ENCODE peak calls at places on chromosomes 7 and 10, in five cellular contexts. U is kidney tubule cell, C is colonic mucosa, Y is tibial artery, S is Peyer's patch. R is an unnamed sample.

GRCh38 chr7:55534916-55535636 is 37.2 kb downstream of the VOPP1 start:
- DNase-seq in S (no peak), C (no peak), Y (no peak), U (no peak), R (no peak)

GRCh38 chr7:4103352-4104091 is 578.6 kb upstream of the FOXK1 start:
- DNase-seq in Y (no peak), U (peak), S (no peak), C (no peak), R (no peak)

GRCh38 chr10:35268323-35268722 is 68.0 kb upstream of the CCNY start:
- DNase-seq in C (no peak), Y (no peak), S (no peak), U (no peak), R (no peak)

GRCh38 chr7:55409474-55410225 is 44.5 kb downstream of the LANCL2 start:
- DNase-seq in Y (no peak), C (peak), S (no peak), U (peak), R (peak)

GRCh38 chr10:91569522-91569921 is 63.3 kb downstream of the PPP1R3C start:
- DNase-seq in C (no peak), Y (no peak), S (no peak), U (peak), R (no peak)

GRCh38 chr7:76091506-76091905 is 43.6 kb downstream of the MDH2 start:
- DNase-seq in S (no peak), Y (no peak), C (no peak), U (no peak), R (no peak)

GRCh38 chr7:110050831-110051230 is 1040.1 kb upstream of the LRRN3 start:
- DNase-seq in U (no peak), Y (no peak), S (no peak), C (no peak), R (no peak)

GRCh38 chr10:17981766-17982380 is 30.2 kb downstream of the SLC39A12 start:
- DNase-seq in S (no peak), U (peak), C (no peak), Y (no peak), R (no peak)

GRCh38 chr10:806451-807162 is 117.1 kb upstream of the DIP2C start:
- DNase-seq in S (no peak), U (no peak), C (no peak), Y (no peak), R (no peak)

GRCh38 chr7:38274493-38274892 is 1.1 kb upstream of the TARP start:
- DNase-seq in C (no peak), S (no peak), Y (no peak), U (no peak), R (no peak)

GRCh38 chr7:158374586-158374985 is 213.0 kb downstream of the PTPRN2 start:
- DNase-seq in C (no peak), U (no peak), Y (no peak), S (peak), R (no peak)

GRCh38 chr7:155258233-155258575 is 39.5 kb upstream of the INSIG1 start:
- DNase-seq in U (peak), Y (peak), S (no peak), C (no peak), R (peak)

GRCh38 chr7:117212969-117213877 is 109.6 kb downstream of the WNT2 start:
- DNase-seq in U (peak), S (no peak), Y (peak), C (peak), R (peak)

GRCh38 chr7:141074162-141074989 is 512 bp downstream of the TMEM178B start:
- DNase-seq in U (peak), C (no peak), Y (no peak), S (no peak), R (peak)

GRCh38 chr7:83413831-83414230 is 235.1 kb downstream of the SEMA3E start:
- DNase-seq in U (no peak), C (no peak), S (no peak), Y (no peak), R (no peak)

GRCh38 chr7:5452937-5453540 is 29.4 kb upstream of the TNRC18 start:
- DNase-seq in C (no peak), S (no peak), Y (peak), U (peak), R (no peak)

R was measured in thyroid gland.